ENCODE peak calls at places on chromosome 11, in ten cellular contexts. I is activated effector memory CD4-positive, alpha-beta T cell treated with anti-CD3 and anti-CD28 coated beads, Interleukin-2, amount 50 U/mL, for 16 hours; M is HFF-Myc; R is AG08395; E is fibroblast of pulmonary artery; T is GM23248; G is heart left ventricle; C is choroid plexus epithelial cell; B is T-helper 9 cell; V is neural crest cell. W is an unnamed sample.

GRCh38 chr11:112004389-112004788 is 20.8 kb upstream of the DLAT start:
- DNase-seq in I (peak), M (no peak), R (no peak), E (no peak), T (peak), G (no peak), C (no peak), B (no peak), V (no peak), W (no peak)

GRCh38 chr11:28793282-28793738 is 685.1 kb downstream of the METTL15 start:
- DNase-seq in I (no peak), M (no peak), R (no peak), E (no peak), T (no peak), G (no peak), C (no peak), B (no peak), V (no peak), W (no peak)

GRCh38 chr11:101439488-101439887 is 144.3 kb downstream of the TRPC6 start:
- DNase-seq in I (no peak), M (no peak), R (no peak), E (no peak), T (no peak), G (no peak), C (no peak), B (no peak), V (no peak), W (no peak)

GRCh38 chr11:116052603-116053537 is 548.7 kb upstream of the CADM1 start:
- DNase-seq in I (no peak), M (no peak), R (no peak), E (no peak), T (no peak), G (no peak), C (no peak), B (no peak), V (no peak), W (no peak)

GRCh38 chr11:60914620-60915249 is 777 bp downstream of the TMEM109 start:
- DNase-seq in I (no peak), M (no peak), R (peak), E (peak), T (peak), G (no peak), C (peak), B (peak), V (peak), W (peak)

GRCh38 chr11:120877746-120878365 is 146.0 kb upstream of the TBCEL start:
- DNase-seq in I (no peak), M (no peak), R (no peak), E (no peak), T (no peak), G (no peak), C (no peak), B (no peak), V (no peak), W (no peak)

GRCh38 chr11:112533682-112534081 is 273.0 kb upstream of the PLET1 start:
- DNase-seq in I (no peak), M (no peak), R (no peak), E (no peak), T (no peak), G (no peak), C (no peak), B (no peak), V (no peak), W (no peak)

GRCh38 chr11:34250732-34251639 is 106.8 kb downstream of the ABTB2 start:
- DNase-seq in I (peak), M (no peak), R (peak), E (peak), T (peak), G (peak), C (peak), B (peak), V (peak), W (peak)

GRCh38 chr11:88358040-88358431 is 20.5 kb upstream of the CTSC start:
- DNase-seq in I (no peak), M (no peak), R (no peak), E (no peak), T (no peak), G (no peak), C (no peak), B (no peak), V (no peak), W (no peak)

GRCh38 chr11:74783241-74783871 is 34.7 kb downstream of the RNF169 start:
- DNase-seq in I (no peak), M (peak), R (peak), E (peak), T (peak), G (no peak), C (peak), B (no peak), V (no peak), W (peak)

GRCh38 chr11:8809605-8810272 is 101.2 kb upstream of the AKIP1 start:
- DNase-seq in I (no peak), M (no peak), R (no peak), E (no peak), T (peak), G (no peak), C (no peak), B (no peak), V (no peak), W (peak)

GRCh38 chr11:17378655-17379054 is 9.8 kb downstream of the KCNJ11 start:
- DNase-seq in I (no peak), M (no peak), R (no peak), E (no peak), T (no peak), G (no peak), C (no peak), B (no peak), V (no peak), W (no peak)

GRCh38 chr11:120675171-120675570 is 163.6 kb downstream of the GRIK4 start:
- DNase-seq in I (no peak), M (no peak), R (no peak), E (no peak), T (no peak), G (no peak), C (peak), B (no peak), V (no peak), W (no peak)

GRCh38 chr11:6320411-6321207 is at the start of gene CAVIN3:
- DNase-seq in I (peak), M (no peak), R (peak), E (peak), T (peak), G (peak), C (peak), B (no peak), V (peak), W (peak)

GRCh38 chr11:122796128-122796717 is 42.1 kb upstream of the CRTAM start:
- DNase-seq in I (peak), M (no peak), R (peak), E (peak), T (peak), G (peak), C (peak), B (peak), V (peak), W (peak)

GRCh38 chr11:48305923-48306322 is at the start of gene OR4S1:
- DNase-seq in I (no peak), M (no peak), R (no peak), E (no peak), T (no peak), G (no peak), C (no peak), B (no peak), V (no peak), W (no peak)

GRCh38 chr11:36447514-36447913 is 62.6 kb downstream of the TRAF6 start:
- DNase-seq in I (no peak), M (no peak), R (no peak), E (peak), T (no peak), G (no peak), C (no peak), B (no peak), V (no peak), W (peak)

GRCh38 chr11:102559839-102560238 is 29.3 kb upstream of the MMP7 start:
- DNase-seq in I (no peak), M (no peak), R (no peak), E (no peak), T (no peak), G (no peak), C (no peak), B (no peak), V (no peak), W (no peak)

GRCh38 chr11:9990221-9990973 is 303.6 kb downstream of the SBF2 start:
- DNase-seq in I (no peak), M (no peak), R (no peak), E (no peak), T (peak), G (no peak), C (peak), B (no peak), V (no peak), W (no peak)

GRCh38 chr11:61896665-61897386 is 5.5 kb upstream of the FADS3 start:
- DNase-seq in I (no peak), M (no peak), R (no peak), E (no peak), T (no peak), G (no peak), C (no peak), B (no peak), V (no peak), W (no peak)

GRCh38 chr11:43983221-43983795 is 40.9 kb downstream of the C11orf96 start:
- DNase-seq in I (no peak), M (no peak), R (no peak), E (no peak), T (peak), G (no peak), C (peak), B (no peak), V (no peak), W (no peak)

GRCh38 chr11:75869661-75870455 is 54.8 kb downstream of the UVRAG start:
- DNase-seq in I (no peak), M (no peak), R (no peak), E (no peak), T (no peak), G (no peak), C (no peak), B (no peak), V (no peak), W (no peak)

GRCh38 chr11:99968336-99968735 is 718.8 kb upstream of the ARHGAP42 start:
- DNase-seq in I (no peak), M (no peak), R (no peak), E (no peak), T (no peak), G (no peak), C (peak), B (no peak), V (no peak), W (no peak)

GRCh38 chr11:12552677-12553076 is 121.5 kb upstream of the TEAD1 start:
- DNase-seq in I (no peak), M (no peak), R (peak), E (peak), T (peak), G (peak), C (peak), B (no peak), V (no peak), W (peak)

GRCh38 chr11:67627788-67628624 is 1.7 kb downstream of the NUDT8 start:
- DNase-seq in I (no peak), M (no peak), R (no peak), E (no peak), T (no peak), G (no peak), C (no peak), B (no peak), V (no peak), W (no peak)

GRCh38 chr11:57303990-57304579 is 20.7 kb downstream of the TNKS1BP1 start:
- DNase-seq in I (no peak), M (no peak), R (no peak), E (peak), T (peak), G (no peak), C (no peak), B (no peak), V (no peak), W (peak)

GRCh38 chr11:76321820-76322524 is 59.0 kb downstream of the THAP12 start:
- DNase-seq in I (no peak), M (no peak), R (no peak), E (no peak), T (no peak), G (no peak), C (no peak), B (no peak), V (no peak), W (no peak)

GRCh38 chr11:16883179-16883578 is 131.0 kb downstream of the PLEKHA7 start:
- DNase-seq in I (no peak), M (no peak), R (no peak), E (no peak), T (no peak), G (no peak), C (no peak), B (no peak), V (no peak), W (no peak)